ENCODE peak calls at places on chromosomes 2 and 18, in five cellular contexts. One of them, this sample, is unnamed.

GRCh38 chr2:19762959-19763605 is 138.7 kb downstream of the TTC32 start:
- DNase-seq in glutamatergic neuron: no peak
- DNase-seq in AG09319: no peak
- DNase-seq in GM13976: no peak
- DNase-seq in GM10248: no peak
- DNase-seq in this sample: no peak

GRCh38 chr2:62462211-62462610 is 43.8 kb downstream of the TMEM17 start:
- DNase-seq in GM10248: no peak
- DNase-seq in glutamatergic neuron: no peak
- DNase-seq in GM13976: no peak
- DNase-seq in AG09319: no peak
- DNase-seq in this sample: no peak

GRCh38 chr2:237858294-237859081 is 935 bp upstream of the RAMP1 start:
- DNase-seq in GM10248: peak
- DNase-seq in glutamatergic neuron: peak
- DNase-seq in GM13976: peak
- DNase-seq in AG09319: peak
- DNase-seq in this sample: peak

GRCh38 chr2:54724150-54724559 is 693 bp downstream of the EML6 start:
- DNase-seq in glutamatergic neuron: no peak
- DNase-seq in AG09319: no peak
- DNase-seq in GM10248: no peak
- DNase-seq in GM13976: no peak
- DNase-seq in this sample: no peak

GRCh38 chr2:201199847-201200246 is 16.9 kb downstream of the CASP10 start:
- DNase-seq in AG09319: no peak
- DNase-seq in GM10248: no peak
- DNase-seq in glutamatergic neuron: no peak
- DNase-seq in GM13976: no peak
- DNase-seq in this sample: no peak

GRCh38 chr2:48238381-48238780 is 291.6 kb upstream of the STON1 start:
- DNase-seq in glutamatergic neuron: no peak
- DNase-seq in GM13976: no peak
- DNase-seq in AG09319: no peak
- DNase-seq in GM10248: no peak
- DNase-seq in this sample: no peak

GRCh38 chr2:105113616-105114275 is 75.9 kb downstream of the MRPS9 start:
- DNase-seq in AG09319: no peak
- DNase-seq in glutamatergic neuron: no peak
- DNase-seq in GM10248: no peak
- DNase-seq in GM13976: no peak
- DNase-seq in this sample: no peak

GRCh38 chr18:22336406-22336805 is 81.3 kb downstream of the CTAGE1 start:
- DNase-seq in GM10248: no peak
- DNase-seq in AG09319: no peak
- DNase-seq in glutamatergic neuron: no peak
- DNase-seq in GM13976: no peak
- DNase-seq in this sample: no peak

GRCh38 chr2:71894266-71894665 is 253.4 kb downstream of the CYP26B1 start:
- DNase-seq in GM13976: peak
- DNase-seq in AG09319: no peak
- DNase-seq in glutamatergic neuron: no peak
- DNase-seq in GM10248: peak
- DNase-seq in this sample: no peak

GRCh38 chr2:174603280-174603679 is 5.7 kb upstream of the WIPF1 start:
- DNase-seq in GM13976: no peak
- DNase-seq in GM10248: peak
- DNase-seq in AG09319: no peak
- DNase-seq in glutamatergic neuron: peak
- DNase-seq in this sample: no peak

GRCh38 chr2:235263205-235264120 is 230.4 kb upstream of the AGAP1 start:
- DNase-seq in glutamatergic neuron: no peak
- DNase-seq in GM13976: no peak
- DNase-seq in AG09319: no peak
- DNase-seq in GM10248: no peak
- DNase-seq in this sample: peak

GRCh38 chr2:42359894-42360483 is 1.0 kb downstream of the COX7A2L start:
- DNase-seq in GM13976: no peak
- DNase-seq in AG09319: no peak
- DNase-seq in glutamatergic neuron: no peak
- DNase-seq in GM10248: no peak
- DNase-seq in this sample: no peak

GRCh38 chr2:148653437-148653836 is 8.9 kb downstream of the EPC2 start:
- DNase-seq in GM10248: peak
- DNase-seq in AG09319: no peak
- DNase-seq in GM13976: peak
- DNase-seq in glutamatergic neuron: no peak
- DNase-seq in this sample: no peak

GRCh38 chr2:106147159-106147558 is 46.9 kb downstream of the UXS1 start:
- DNase-seq in GM13976: no peak
- DNase-seq in AG09319: peak
- DNase-seq in glutamatergic neuron: no peak
- DNase-seq in GM10248: no peak
- DNase-seq in this sample: no peak

GRCh38 chr18:77765468-77765867 is 515.8 kb downstream of the GALR1 start:
- DNase-seq in AG09319: no peak
- DNase-seq in glutamatergic neuron: peak
- DNase-seq in GM10248: no peak
- DNase-seq in GM13976: no peak
- DNase-seq in this sample: no peak

GRCh38 chr2:38586926-38587325 is 15.8 kb downstream of the HNRNPLL start:
- DNase-seq in AG09319: no peak
- DNase-seq in GM10248: no peak
- DNase-seq in GM13976: no peak
- DNase-seq in glutamatergic neuron: no peak
- DNase-seq in this sample: no peak

GRCh38 chr2:28373854-28374253 is 18.8 kb upstream of the FOSL2 start:
- DNase-seq in AG09319: no peak
- DNase-seq in GM10248: no peak
- DNase-seq in glutamatergic neuron: no peak
- DNase-seq in GM13976: no peak
- DNase-seq in this sample: no peak

GRCh38 chr2:159973325-159973724 is 89.1 kb downstream of the PLA2R1 start:
- DNase-seq in glutamatergic neuron: no peak
- DNase-seq in GM13976: no peak
- DNase-seq in GM10248: no peak
- DNase-seq in AG09319: no peak
- DNase-seq in this sample: no peak

GRCh38 chr18:36711813-36712444 is 116.9 kb downstream of the TPGS2 start:
- DNase-seq in GM13976: no peak
- DNase-seq in GM10248: no peak
- DNase-seq in glutamatergic neuron: no peak
- DNase-seq in AG09319: no peak
- DNase-seq in this sample: peak

GRCh38 chr18:22169889-22170420 is 566 bp downstream of the GATA6 start:
- DNase-seq in GM13976: no peak
- DNase-seq in glutamatergic neuron: no peak
- DNase-seq in AG09319: no peak
- DNase-seq in GM10248: no peak
- DNase-seq in this sample: no peak

GRCh38 chr2:200219400-200220113 is 86.9 kb upstream of the SPATS2L start:
- DNase-seq in glutamatergic neuron: no peak
- DNase-seq in GM13976: no peak
- DNase-seq in AG09319: no peak
- DNase-seq in GM10248: no peak
- DNase-seq in this sample: no peak

GRCh38 chr2:242046184-242046826 is 176.8 kb downstream of the RTP5 start:
- DNase-seq in GM13976: no peak
- DNase-seq in GM10248: no peak
- DNase-seq in glutamatergic neuron: peak
- DNase-seq in AG09319: no peak
- DNase-seq in this sample: no peak

GRCh38 chr2:37665038-37665437 is 6.4 kb downstream of the CDC42EP3 start:
- DNase-seq in GM13976: no peak
- DNase-seq in GM10248: no peak
- DNase-seq in glutamatergic neuron: no peak
- DNase-seq in AG09319: no peak
- DNase-seq in this sample: no peak

GRCh38 chr2:134839649-134840048 is 1.2 kb downstream of the ACMSD start:
- DNase-seq in GM10248: no peak
- DNase-seq in AG09319: no peak
- DNase-seq in GM13976: no peak
- DNase-seq in glutamatergic neuron: no peak
- DNase-seq in this sample: no peak

GRCh38 chr2:188693111-188693510 is 281.1 kb upstream of the COL3A1 start:
- DNase-seq in GM10248: no peak
- DNase-seq in glutamatergic neuron: no peak
- DNase-seq in GM13976: no peak
- DNase-seq in AG09319: no peak
- DNase-seq in this sample: no peak

GRCh38 chr2:149224458-149224857 is 105.9 kb upstream of the LYPD6 start:
- DNase-seq in GM13976: no peak
- DNase-seq in glutamatergic neuron: no peak
- DNase-seq in GM10248: no peak
- DNase-seq in AG09319: no peak
- DNase-seq in this sample: no peak

GRCh38 chr2:71474744-71475421 is 21.5 kb downstream of the DYSF start:
- DNase-seq in GM10248: no peak
- DNase-seq in AG09319: no peak
- DNase-seq in glutamatergic neuron: no peak
- DNase-seq in GM13976: no peak
- DNase-seq in this sample: no peak

GRCh38 chr2:39156107-39156506 is 35.3 kb upstream of the SOS1 start:
- DNase-seq in glutamatergic neuron: no peak
- DNase-seq in GM10248: no peak
- DNase-seq in GM13976: no peak
- DNase-seq in AG09319: peak
- DNase-seq in this sample: no peak

GRCh38 chr2:5914831-5915611 is 222.8 kb downstream of the SOX11 start:
- DNase-seq in GM13976: no peak
- DNase-seq in glutamatergic neuron: peak
- DNase-seq in AG09319: no peak
- DNase-seq in GM10248: no peak
- DNase-seq in this sample: peak
- TF ChIP-seq CTCF in GM13976: no peak
- TF ChIP-seq CTCF in glutamatergic neuron: no peak
- TF ChIP-seq CTCF in AG09319: no peak
- TF ChIP-seq CTCF in GM10248: no peak
- TF ChIP-seq CTCF in this sample: no peak

GRCh38 chr2:222982010-222982908 is 69.7 kb upstream of the KCNE4 start:
- DNase-seq in GM10248: no peak
- DNase-seq in AG09319: peak
- DNase-seq in GM13976: no peak
- DNase-seq in glutamatergic neuron: no peak
- DNase-seq in this sample: peak
- TF ChIP-seq CTCF in GM10248: peak
- TF ChIP-seq CTCF in AG09319: peak
- TF ChIP-seq CTCF in GM13976: no peak
- TF ChIP-seq CTCF in glutamatergic neuron: no peak
- TF ChIP-seq CTCF in this sample: peak

DNA sequence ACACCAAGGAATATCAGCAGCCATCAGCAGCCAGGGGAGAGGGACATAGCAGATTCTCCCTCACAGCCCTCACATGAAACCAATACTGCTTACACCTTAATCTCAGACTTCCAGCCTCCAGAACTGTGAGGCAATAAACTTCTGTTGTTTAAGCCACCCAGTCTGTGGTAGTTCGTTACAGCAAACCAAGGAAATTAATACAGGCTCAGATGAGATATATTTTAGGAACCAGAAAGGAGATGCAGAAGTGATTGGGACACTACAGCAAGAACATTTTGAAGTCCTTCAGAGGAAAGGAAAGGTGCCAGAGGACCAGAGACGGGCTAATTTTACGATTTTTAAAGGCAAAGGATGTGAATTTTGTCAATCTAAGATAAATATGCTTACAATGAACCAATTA is 60.6 kb downstream of the IKZF2 start:
- DNase-seq in glutamatergic neuron: no peak
- DNase-seq in GM13976: no peak
- DNase-seq in GM10248: no peak
- DNase-seq in AG09319: no peak
- DNase-seq in this sample: no peak
- TF ChIP-seq CTCF in glutamatergic neuron: no peak
- TF ChIP-seq CTCF in GM13976: no peak
- TF ChIP-seq CTCF in GM10248: no peak
- TF ChIP-seq CTCF in AG09319: no peak
- TF ChIP-seq CTCF in this sample: no peak

DNA sequence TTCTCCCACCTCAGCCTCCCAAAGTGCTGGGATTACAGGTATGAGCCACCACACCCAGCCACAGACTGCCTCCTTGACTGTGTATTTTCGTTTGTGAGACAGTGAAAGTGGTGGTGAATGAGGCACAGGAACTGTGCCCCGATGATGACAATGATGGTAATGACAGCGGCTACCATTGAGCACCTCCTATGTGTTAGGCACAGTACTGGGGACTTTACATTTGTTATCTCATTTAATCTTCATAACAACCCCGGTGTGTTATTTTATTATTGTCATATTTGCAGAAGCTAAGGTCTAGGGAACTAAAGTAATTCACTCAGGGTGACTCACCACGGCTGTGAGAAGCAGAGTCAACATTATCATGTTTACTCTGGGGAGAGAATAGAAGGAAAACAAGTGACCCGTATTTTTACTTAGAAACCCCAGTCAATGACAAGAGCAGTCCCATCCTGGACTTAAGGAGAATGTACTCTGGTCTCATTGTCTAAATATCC is 77.6 kb upstream of the ALPP start:
- DNase-seq in GM10248: no peak
- DNase-seq in GM13976: no peak
- DNase-seq in glutamatergic neuron: no peak
- DNase-seq in AG09319: no peak
- DNase-seq in this sample: no peak
- TF ChIP-seq CTCF in GM10248: no peak
- TF ChIP-seq CTCF in GM13976: no peak
- TF ChIP-seq CTCF in glutamatergic neuron: no peak
- TF ChIP-seq CTCF in AG09319: no peak
- TF ChIP-seq CTCF in this sample: no peak

GRCh38 chr2:35415282-35415681 is 940.3 kb upstream of the CRIM1 start:
- DNase-seq in GM13976: no peak
- DNase-seq in GM10248: no peak
- DNase-seq in glutamatergic neuron: no peak
- DNase-seq in AG09319: no peak
- DNase-seq in this sample: no peak
- TF ChIP-seq CTCF in GM13976: no peak
- TF ChIP-seq CTCF in GM10248: no peak
- TF ChIP-seq CTCF in glutamatergic neuron: peak
- TF ChIP-seq CTCF in AG09319: no peak
- TF ChIP-seq CTCF in this sample: peak

GRCh38 chr18:56645415-56646016 is 5.6 kb upstream of the WDR7 start:
- DNase-seq in glutamatergic neuron: no peak
- DNase-seq in AG09319: no peak
- DNase-seq in GM10248: no peak
- DNase-seq in GM13976: no peak
- DNase-seq in this sample: no peak
- TF ChIP-seq CTCF in glutamatergic neuron: peak
- TF ChIP-seq CTCF in AG09319: peak
- TF ChIP-seq CTCF in GM10248: peak
- TF ChIP-seq CTCF in GM13976: peak
- TF ChIP-seq CTCF in this sample: peak